ENCODE peak calls at places on chromosomes 7 and 10, in five cellular contexts. D, A, Q, U and N are unnamed samples.

GRCh38 chr10:132162021-132162531 is 24.7 kb upstream of the DPYSL4 start:
- DNase-seq in U (no peak), A (no peak), Q (no peak), D (no peak), N (no peak)

GRCh38 chr7:106736508-106737201 is 75.7 kb upstream of the CCDC71L start:
- DNase-seq in D (peak), U (peak), Q (no peak), A (no peak), N (no peak)

GRCh38 chr10:133178357-133179127 is 18.5 kb downstream of the KNDC1 start:
- DNase-seq in Q (no peak), A (peak), U (no peak), D (no peak), N (no peak)

GRCh38 chr10:114215033-114215432 is 24.0 kb upstream of the VWA2 start:
- DNase-seq in U (no peak), D (no peak), Q (no peak), A (no peak), N (no peak)

GRCh38 chr7:92949748-92950147 is 113.4 kb upstream of the CDK6 start:
- DNase-seq in Q (no peak), D (no peak), A (no peak), U (no peak), N (no peak)

GRCh38 chr7:44044315-44045225 is at the start of gene DBNL:
- DNase-seq in A (peak), D (peak), U (peak), Q (peak), N (peak)

GRCh38 chr7:151427705-151428392 is 12.1 kb downstream of the CRYGN start:
- DNase-seq in A (no peak), Q (no peak), D (no peak), U (no peak), N (no peak)

GRCh38 chr10:6148251-6148691 is 54.5 kb upstream of the PFKFB3 start:
- DNase-seq in A (no peak), D (no peak), U (no peak), Q (no peak), N (peak)

GRCh38 chr7:34207810-34208209 is 302.5 kb downstream of the BMPER start:
- DNase-seq in U (peak), Q (no peak), A (no peak), D (no peak), N (no peak)

GRCh38 chr10:6083523-6084475 is 5.0 kb upstream of the RBM17 start:
- DNase-seq in A (no peak), Q (no peak), D (no peak), U (peak), N (no peak)

GRCh38 chr10:7855205-7855604 is 36.9 kb downstream of the TAF3 start:
- DNase-seq in U (no peak), D (no peak), A (no peak), Q (no peak), N (no peak)

GRCh38 chr10:24642921-24643678 is 80.6 kb downstream of the ARHGAP21 start:
- DNase-seq in A (no peak), Q (no peak), U (peak), D (peak), N (no peak)

GRCh38 chr7:126718419-126718818 is 534.3 kb downstream of the GRM8 start:
- DNase-seq in D (no peak), Q (no peak), U (no peak), A (no peak), N (no peak)

GRCh38 chr10:7706534-7707073 is 3.5 kb downstream of the ITIH2 start:
- DNase-seq in Q (no peak), D (no peak), A (no peak), U (no peak), N (no peak)

GRCh38 chr7:6171532-6172330 is 100.7 kb downstream of the CYTH3 start:
- DNase-seq in A (no peak), D (no peak), Q (no peak), U (no peak), N (no peak)

GRCh38 chr7:26667514-26668133 is 196.8 kb downstream of the SKAP2 start:
- DNase-seq in A (peak), U (peak), Q (peak), D (peak), N (peak)

GRCh38 chr10:86851329-86852207 is 95.1 kb downstream of the BMPR1A start:
- DNase-seq in U (peak), Q (no peak), D (peak), A (no peak), N (no peak)

GRCh38 chr10:132786529-132787252 is 744 bp upstream of the NKX6-2 start:
- DNase-seq in D (no peak), U (no peak), A (no peak), Q (no peak), N (no peak)

GRCh38 chr10:33734393-33735110 is 400.1 kb upstream of the NRP1 start:
- DNase-seq in A (no peak), D (no peak), Q (no peak), U (peak), N (no peak)

GRCh38 chr7:91517408-91517807 is 253.2 kb downstream of the FZD1 start:
- DNase-seq in Q (no peak), A (no peak), U (no peak), D (no peak), N (no peak)

GRCh38 chr10:12409613-12410012 is 60.3 kb downstream of the CAMK1D start:
- DNase-seq in U (no peak), Q (no peak), D (no peak), A (no peak), N (no peak)

GRCh38 chr7:104926905-104927454 is 87.0 kb upstream of the KMT2E start:
- DNase-seq in U (no peak), A (no peak), Q (peak), D (no peak), N (no peak)

GRCh38 chr7:105759670-105760548 is 116.5 kb downstream of the ATXN7L1 start:
- DNase-seq in U (peak), D (peak), Q (no peak), A (no peak), N (peak)

GRCh38 chr10:68315582-68315981 is 16.3 kb upstream of the HNRNPH3 start:
- DNase-seq in A (no peak), U (no peak), D (no peak), Q (no peak), N (no peak)

GRCh38 chr10:46525177-46525823 is 31.2 kb downstream of the GPRIN2 start:
- DNase-seq in A (peak), U (peak), Q (no peak), D (peak), N (peak)

GRCh38 chr10:111934926-111935325 is 248.6 kb downstream of the GPAM start:
- DNase-seq in Q (no peak), A (no peak), D (no peak), U (no peak), N (no peak)

GRCh38 chr10:44014644-44015250 is 366.1 kb upstream of the ZNF32 start:
- DNase-seq in U (no peak), A (no peak), Q (no peak), D (no peak), N (no peak)

DNA sequence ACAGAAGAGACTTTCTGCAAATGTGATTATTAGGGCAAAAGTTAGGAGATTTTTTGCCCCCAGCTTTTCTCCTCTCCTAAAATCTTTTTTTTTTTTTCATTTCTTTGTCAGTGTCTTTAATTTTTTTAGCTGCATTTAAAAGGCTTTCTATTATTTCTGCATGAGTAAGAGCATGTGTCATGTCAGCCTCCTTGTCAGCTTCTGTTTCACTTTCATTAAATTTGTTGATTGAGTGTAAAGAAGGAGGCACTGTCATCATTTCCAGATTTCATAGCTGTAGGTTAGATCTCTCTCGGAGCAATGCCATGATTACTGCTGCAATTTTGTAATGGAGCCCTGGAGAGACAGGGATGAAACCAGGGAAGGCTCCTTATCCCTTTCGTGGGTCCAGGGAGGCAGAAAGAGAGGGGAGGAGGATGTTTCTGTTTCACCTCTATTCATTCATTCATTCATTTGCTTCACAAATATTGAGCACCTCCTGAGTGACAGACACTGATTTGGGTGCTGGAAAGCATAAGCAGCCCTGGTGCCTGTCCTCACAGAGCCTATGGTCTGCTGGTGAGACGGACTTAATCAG is 13.3 kb upstream of the SGMS1 start:
- DNase-seq in D (no peak), A (no peak), Q (no peak), U (peak), N (no peak)
- H3K4me3 ChIP-seq in D (no peak), A (no peak), Q (no peak), U (no peak), N (no peak)

GRCh38 chr7:7201583-7202374 is 19.4 kb downstream of the C1GALT1 start:
- DNase-seq in D (peak), U (no peak), Q (no peak), A (no peak), N (no peak)
- H3K4me3 ChIP-seq in D (peak), U (no peak), Q (no peak), A (no peak), N (no peak)

GRCh38 chr7:12640299-12641096 is 46.9 kb upstream of the ARL4A start:
- DNase-seq in U (no peak), A (no peak), D (no peak), Q (no peak), N (no peak)

GRCh38 chr7:12637328-12637727 is 50.1 kb upstream of the ARL4A start:
- DNase-seq in D (no peak), Q (no peak), U (no peak), A (no peak), N (no peak)

GRCh38 chr7:12635830-12636229 is 51.6 kb upstream of the ARL4A start:
- DNase-seq in A (no peak), U (no peak), D (no peak), Q (no peak), N (no peak)

GRCh38 chr7:12638851-12639467 is 48.5 kb upstream of the ARL4A start:
- DNase-seq in D (peak), U (peak), A (no peak), Q (no peak), N (no peak)

GRCh38 chr7:12637819-12638592 is 49.4 kb upstream of the ARL4A start:
- DNase-seq in D (no peak), U (peak), A (no peak), Q (no peak), N (no peak)
- H3K4me3 ChIP-seq in D (no peak), U (no peak), A (no peak), Q (no peak), N (no peak)

GRCh38 chr10:77741746-77742145 is 104.1 kb upstream of the KCNMA1 start:
- DNase-seq in A (no peak), U (peak), Q (no peak), D (no peak), N (no peak)

GRCh38 chr10:77742172-77742571 is 104.6 kb upstream of the KCNMA1 start:
- DNase-seq in D (no peak), Q (no peak), U (no peak), A (no peak), N (no peak)

GRCh38 chr10:77744249-77744648 is 106.6 kb upstream of the KCNMA1 start:
- DNase-seq in A (no peak), D (peak), U (peak), Q (no peak), N (no peak)

GRCh38 chr10:77746313-77746712 is 108.7 kb upstream of the KCNMA1 start:
- DNase-seq in Q (no peak), A (peak), D (peak), U (peak), N (no peak)
- H3K4me3 ChIP-seq in Q (no peak), A (no peak), D (no peak), U (peak), N (no peak)

GRCh38 chr7:142508251-142508650 is 241.0 kb upstream of the PRSS1 start:
- DNase-seq in U (peak), A (no peak), Q (no peak), D (peak), N (no peak)
- H3K4me3 ChIP-seq in U (no peak), A (no peak), Q (no peak), D (no peak), N (no peak)

GRCh38 chr10:119541046-119541445 is 1.5 kb downstream of the RGS10 start:
- DNase-seq in A (no peak), D (peak), Q (no peak), U (peak), N (no peak)
- H3K4me3 ChIP-seq in A (no peak), D (peak), Q (no peak), U (peak), N (no peak)

GRCh38 chr7:23474829-23475578 is 4.7 kb upstream of the IGF2BP3 start:
- DNase-seq in U (no peak), Q (no peak), D (peak), A (no peak), N (no peak)
- H3K4me3 ChIP-seq in U (peak), Q (no peak), D (peak), A (no peak), N (no peak)